ENCODE peak calls at places on chromosomes 7 and 10, in four cellular contexts. One of them, this sample, is unnamed.

GRCh38 chr7:100087055-100087750 is 1.6 kb upstream of the COPS6 start:
- DNase-seq in HepG2: no peak
- DNase-seq in HCT116: no peak
- DNase-seq in GM23338: no peak
- DNase-seq in this sample: no peak

GRCh38 chr7:100691676-100692577 is 2.1 kb downstream of the GIGYF1 start:
- DNase-seq in HCT116: no peak
- DNase-seq in HepG2: peak
- DNase-seq in GM23338: peak
- DNase-seq in this sample: no peak

GRCh38 chr7:36289833-36290661 is 99.6 kb upstream of the ANLN start:
- DNase-seq in HepG2: peak
- DNase-seq in GM23338: no peak
- DNase-seq in HCT116: peak
- DNase-seq in this sample: peak

GRCh38 chr10:119313645-119314044 is 106.3 kb downstream of the GRK5 start:
- DNase-seq in HepG2: no peak
- DNase-seq in HCT116: no peak
- DNase-seq in GM23338: no peak
- DNase-seq in this sample: no peak

GRCh38 chr7:67653856-67654442 is 657.3 kb downstream of the TYW1 start:
- DNase-seq in GM23338: no peak
- DNase-seq in HepG2: no peak
- DNase-seq in HCT116: no peak
- DNase-seq in this sample: no peak

GRCh38 chr7:142709921-142710320 is 39.4 kb upstream of the PRSS1 start:
- DNase-seq in GM23338: no peak
- DNase-seq in HCT116: no peak
- DNase-seq in HepG2: no peak
- DNase-seq in this sample: no peak

GRCh38 chr10:75976681-75977080 is 545.3 kb downstream of the LRMDA start:
- DNase-seq in GM23338: no peak
- DNase-seq in HepG2: no peak
- DNase-seq in HCT116: no peak
- DNase-seq in this sample: no peak

GRCh38 chr7:125681508-125681907 is 751.9 kb upstream of the POT1 start:
- DNase-seq in GM23338: no peak
- DNase-seq in HCT116: no peak
- DNase-seq in HepG2: no peak
- DNase-seq in this sample: no peak

GRCh38 chr10:17910144-17910789 is 41.5 kb upstream of the SLC39A12 start:
- DNase-seq in GM23338: peak
- DNase-seq in HepG2: peak
- DNase-seq in HCT116: peak
- DNase-seq in this sample: peak

GRCh38 chr7:82358009-82358578 is 85.5 kb downstream of the CACNA2D1 start:
- DNase-seq in HCT116: no peak
- DNase-seq in GM23338: no peak
- DNase-seq in HepG2: no peak
- DNase-seq in this sample: no peak

GRCh38 chr7:50528266-50529092 is 36.7 kb downstream of the DDC start:
- DNase-seq in HCT116: no peak
- DNase-seq in HepG2: peak
- DNase-seq in GM23338: no peak
- DNase-seq in this sample: no peak
- TF ChIP-seq REST in HCT116: no peak
- TF ChIP-seq REST in HepG2: no peak
- TF ChIP-seq REST in GM23338: no peak
- TF ChIP-seq REST in this sample: no peak

DNA sequence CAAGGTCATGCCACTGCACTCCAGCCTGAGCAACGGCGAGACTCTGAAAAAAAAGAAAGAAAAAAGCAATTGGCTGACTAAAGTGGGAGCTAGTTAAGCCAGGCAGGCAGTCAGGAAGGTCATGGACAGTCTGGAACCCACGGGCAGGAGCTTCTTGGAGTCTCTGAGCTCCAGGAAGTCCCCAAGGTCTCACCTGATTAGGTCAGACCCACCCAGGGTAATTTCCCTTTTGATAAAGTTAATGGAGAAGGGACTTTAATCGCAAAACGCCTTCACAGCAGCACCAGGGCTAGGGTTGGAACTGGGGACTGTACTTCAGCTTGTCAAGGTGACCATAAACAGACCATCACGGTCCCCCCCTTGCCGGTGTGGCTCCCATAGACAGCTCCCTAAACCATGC is 6.6 kb downstream of the SLC29A4 start:
- DNase-seq in HCT116: no peak
- DNase-seq in HepG2: no peak
- DNase-seq in GM23338: no peak
- DNase-seq in this sample: no peak
- TF ChIP-seq POLR2AphosphoS5 in HCT116: no peak
- TF ChIP-seq POLR2AphosphoS5 in HepG2: no peak
- TF ChIP-seq POLR2AphosphoS5 in GM23338: no peak
- TF ChIP-seq POLR2AphosphoS5 in this sample: no peak

GRCh38 chr7:30232366-30232765 is 52.0 kb upstream of the ZNRF2 start:
- DNase-seq in GM23338: no peak
- DNase-seq in HCT116: no peak
- DNase-seq in HepG2: no peak
- DNase-seq in this sample: no peak
- H3K27ac ChIP-seq in GM23338: no peak
- H3K27ac ChIP-seq in HCT116: no peak
- H3K27ac ChIP-seq in HepG2: no peak
- H3K27ac ChIP-seq in this sample: no peak

GRCh38 chr10:14667270-14667669 is 107.4 kb downstream of the FAM107B start:
- DNase-seq in GM23338: no peak
- DNase-seq in HCT116: no peak
- DNase-seq in HepG2: no peak
- DNase-seq in this sample: no peak

GRCh38 chr10:14664345-14664744 is 110.4 kb downstream of the FAM107B start:
- DNase-seq in HCT116: no peak
- DNase-seq in GM23338: no peak
- DNase-seq in HepG2: no peak
- DNase-seq in this sample: no peak

GRCh38 chr10:14665304-14665703 is 109.4 kb downstream of the FAM107B start:
- DNase-seq in GM23338: no peak
- DNase-seq in HepG2: no peak
- DNase-seq in HCT116: no peak
- DNase-seq in this sample: no peak

GRCh38 chr10:14667748-14668147 is 106.9 kb downstream of the FAM107B start:
- DNase-seq in HCT116: no peak
- DNase-seq in GM23338: no peak
- DNase-seq in HepG2: no peak
- DNase-seq in this sample: no peak

DNA sequence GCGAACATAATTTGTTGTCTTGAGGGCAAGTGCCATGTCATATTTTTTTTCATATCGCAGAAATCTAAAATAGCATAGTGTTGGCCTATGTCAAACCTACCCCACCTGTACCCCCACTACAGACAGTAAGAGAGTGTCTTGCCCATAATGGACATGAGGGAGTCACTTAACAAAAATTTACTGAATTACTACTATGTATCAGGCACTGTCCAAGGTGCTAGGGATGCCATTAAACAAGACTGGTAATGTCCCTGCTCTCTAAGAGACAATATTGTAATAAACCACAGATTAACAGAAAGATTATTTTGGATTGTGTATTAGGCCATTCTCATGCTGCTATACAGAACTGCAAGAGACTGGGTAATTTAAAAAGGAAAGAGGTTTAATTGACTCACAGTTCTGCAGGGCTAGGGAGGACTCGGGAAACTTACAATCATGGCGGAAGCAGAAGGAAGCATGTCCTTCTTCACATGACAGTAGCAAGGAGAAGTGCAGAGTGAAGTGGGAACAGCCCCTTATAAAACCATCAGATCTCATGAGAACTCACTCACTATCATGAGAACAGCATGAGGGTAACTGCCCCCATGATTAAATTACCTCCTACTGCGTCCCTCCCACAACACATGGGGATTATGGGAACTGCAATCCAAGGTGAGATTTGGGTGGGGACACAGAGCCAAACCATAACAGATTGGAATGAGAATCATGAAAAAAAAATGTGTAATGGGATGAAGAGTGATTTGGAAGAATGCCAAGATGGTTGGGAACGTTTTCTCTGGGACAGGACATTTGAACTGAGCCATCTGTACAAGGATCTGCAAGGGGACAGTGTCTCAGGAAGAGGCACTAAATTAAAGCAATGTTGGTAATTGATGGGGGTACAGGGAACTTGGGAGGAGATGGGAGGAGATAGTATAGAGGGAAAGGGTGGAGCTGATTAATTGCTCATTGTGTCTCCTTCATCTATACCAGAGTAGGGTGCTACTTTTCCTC is 108.5 kb downstream of the FAM107B start:
- DNase-seq in HCT116: no peak
- DNase-seq in GM23338: no peak
- DNase-seq in HepG2: no peak
- DNase-seq in this sample: no peak
- TF ChIP-seq REST in HCT116: peak
- TF ChIP-seq REST in GM23338: peak
- TF ChIP-seq REST in HepG2: peak
- TF ChIP-seq REST in this sample: peak